ENCODE peak calls at places on chromosome 5, in six cellular contexts. R is Caco-2; K is renal cortical epithelial cell; Z is stimulated activated CD4-positive, alpha-beta T cell treated with anti-CD3 and anti-CD28 coated beads, Interleukin-4, amount 100 ng/mL, for 1 hour; Q is GM03348; A is fibroblast of the conjunctiva. N is an unnamed sample.

GRCh38 chr5:77560677-77561263 is 68.7 kb upstream of the WDR41 start:
- DNase-seq in Z (no peak), Q (peak), K (peak), A (peak), R (no peak), N (no peak)

GRCh38 chr5:100758780-100759179 is 144.3 kb downstream of the ST8SIA4 start:
- DNase-seq in K (peak), Z (no peak), R (no peak), Q (no peak), A (no peak), N (no peak)

GRCh38 chr5:39998518-39998917 is 573.7 kb upstream of the DAB2 start:
- DNase-seq in R (no peak), Q (no peak), A (no peak), K (peak), Z (no peak), N (no peak)

GRCh38 chr5:82894754-82895153 is 182.4 kb downstream of the TMEM167A start:
- DNase-seq in Z (no peak), Q (no peak), R (no peak), K (peak), A (no peak), N (no peak)

GRCh38 chr5:177198738-177199137 is 65.2 kb downstream of the NSD1 start:
- DNase-seq in K (no peak), A (no peak), R (no peak), Q (no peak), Z (no peak), N (no peak)

GRCh38 chr5:6567068-6567467 is 65.8 kb downstream of the NSUN2 start:
- DNase-seq in K (no peak), Q (no peak), R (no peak), A (no peak), Z (no peak), N (peak)

GRCh38 chr5:66442951-66443445 is 153.2 kb upstream of the MAST4 start:
- DNase-seq in A (no peak), Q (peak), Z (no peak), R (peak), K (peak), N (no peak)

GRCh38 chr5:64229163-64229774 is 63.6 kb downstream of the RNF180 start:
- DNase-seq in R (no peak), Z (no peak), A (peak), K (peak), Q (peak), N (no peak)

GRCh38 chr5:16578474-16578883 is 38.3 kb downstream of the RETREG1 start:
- DNase-seq in Q (no peak), Z (no peak), A (no peak), K (peak), R (no peak), N (no peak)

GRCh38 chr5:124057161-124057814 is 545.3 kb downstream of the CSNK1G3 start:
- DNase-seq in K (peak), Q (no peak), A (no peak), Z (no peak), R (no peak), N (no peak)

GRCh38 chr5:180343110-180343845 is 9.9 kb downstream of the GFPT2 start:
- DNase-seq in Z (no peak), A (peak), K (peak), R (no peak), Q (peak), N (no peak)

GRCh38 chr5:115363879-115364278 is 67.4 kb upstream of the CCDC112 start:
- DNase-seq in Q (no peak), K (no peak), Z (no peak), R (no peak), A (no peak), N (no peak)

GRCh38 chr5:149730620-149731331 is 666 bp downstream of the PPARGC1B start:
- DNase-seq in K (no peak), Z (peak), R (peak), A (no peak), Q (peak), N (peak)

GRCh38 chr5:160207061-160207460 is 22.2 kb upstream of the FABP6 start:
- DNase-seq in R (no peak), Q (no peak), K (no peak), Z (no peak), A (no peak), N (no peak)

GRCh38 chr5:6085461-6085860 is 292.9 kb downstream of the MED10 start:
- DNase-seq in A (no peak), Q (no peak), R (no peak), K (no peak), Z (no peak), N (no peak)

GRCh38 chr5:141992349-141992963 is 20.4 kb downstream of the GNPDA1 start:
- DNase-seq in Q (peak), K (peak), A (no peak), Z (peak), R (peak), N (peak)

GRCh38 chr5:14237313-14238086 is 94.4 kb downstream of the TRIO start:
- DNase-seq in Q (no peak), K (no peak), Z (no peak), R (no peak), A (no peak), N (no peak)

GRCh38 chr5:60805470-60805869 is 38.6 kb downstream of the ELOVL7 start:
- DNase-seq in Q (no peak), K (no peak), A (peak), Z (no peak), R (no peak), N (no peak)

GRCh38 chr5:89218364-89218763 is 335.4 kb upstream of the MEF2C start:
- DNase-seq in K (no peak), Q (no peak), R (no peak), A (no peak), Z (no peak), N (no peak)

GRCh38 chr5:66987126-66987525 is 209.5 kb downstream of the CD180 start:
- DNase-seq in R (no peak), Z (no peak), K (peak), Q (peak), A (no peak), N (no peak)

GRCh38 chr5:165161204-165161603 is 1655.8 kb downstream of the MAT2B start:
- DNase-seq in K (no peak), A (no peak), Z (no peak), Q (no peak), R (no peak), N (no peak)

GRCh38 chr5:129412731-129413130 is 47.4 kb upstream of the ADAMTS19 start:
- DNase-seq in A (no peak), Z (no peak), Q (no peak), K (no peak), R (no peak), N (no peak)

GRCh38 chr5:179953934-179954833 is 46.5 kb upstream of the TBC1D9B start:
- DNase-seq in Z (no peak), Q (no peak), K (no peak), R (no peak), A (no peak), N (no peak)

GRCh38 chr5:80127037-80127642 is 92.0 kb downstream of the THBS4 start:
- DNase-seq in K (no peak), A (no peak), Q (no peak), Z (no peak), R (no peak), N (no peak)

GRCh38 chr5:88203977-88204735 is 64.5 kb downstream of the TMEM161B start:
- DNase-seq in A (no peak), Z (peak), K (no peak), R (no peak), Q (no peak), N (no peak)

GRCh38 chr5:151596839-151597539 is 5.9 kb upstream of the FAT2 start:
- DNase-seq in Z (no peak), R (peak), A (no peak), K (peak), Q (peak), N (no peak)

GRCh38 chr5:129474544-129474943 is 14.4 kb downstream of the ADAMTS19 start:
- DNase-seq in R (no peak), Z (no peak), Q (no peak), A (no peak), K (no peak), N (no peak)

GRCh38 chr5:36777105-36777757 is 99.3 kb upstream of the NIPBL start:
- DNase-seq in Z (no peak), Q (peak), K (peak), R (peak), A (no peak), N (no peak)

GRCh38 chr5:24363789-24364534 is 280.8 kb downstream of the CDH10 start:
- DNase-seq in A (no peak), K (no peak), Q (no peak), R (no peak), Z (no peak), N (no peak)

GRCh38 chr5:149223081-149223848 is 48.4 kb upstream of the AFAP1L1 start:
- DNase-seq in K (no peak), A (no peak), Q (no peak), Z (no peak), R (no peak), N (no peak)

GRCh38 chr5:168646335-168646734 is 67.2 kb upstream of the PANK3 start:
- DNase-seq in Q (no peak), Z (no peak), K (no peak), R (no peak), A (no peak), N (no peak)

GRCh38 chr5:141877478-141878185 is 578 bp downstream of the PCDH1 start:
- DNase-seq in K (no peak), Z (peak), Q (no peak), R (no peak), A (no peak), N (peak)

GRCh38 chr5:181243020-181243520 is 636 bp downstream of the RACK1 start:
- DNase-seq in R (no peak), Z (no peak), A (no peak), K (no peak), Q (no peak), N (no peak)

GRCh38 chr5:24141046-24141445 is 503.7 kb downstream of the CDH10 start:
- DNase-seq in Q (peak), K (no peak), Z (no peak), R (no peak), A (no peak), N (no peak)

N was measured in activated CD8-positive, alpha-beta memory T cell treated with anti-CD3 and anti-CD28 coated beads, Interleukin-2, amount 50 U/mL, for 48 hours.